ENCODE peak calls at places on chromosome 1, in ten cellular contexts. W, Y, E, F, J, N, C, P, T and I are unnamed samples.
A peak's percentile ranks its signal among the peaks of the same experiment; 100 is the strongest.

GRCh38 chr1:157483635-157484034 is 68.7 kb downstream of the FCRL5 start:
- DNase-seq in N (no peak), E (no peak), C (no peak), P (no peak), T (no peak), W (no peak), Y (no peak), J (no peak), F (no peak), I (no peak)

GRCh38 chr1:219088778-219089557 is 84.7 kb upstream of the LYPLAL1 start:
- DNase-seq in C (no peak), E (no peak), F (peak; percentile 88), W (no peak), P (peak; percentile 97), Y (no peak), N (no peak), J (peak; percentile 75), T (no peak), I (no peak)

GRCh38 chr1:231465051-231465450 is 43.0 kb upstream of the EGLN1 start:
- DNase-seq in W (no peak), F (no peak), T (no peak), Y (no peak), C (no peak), P (no peak), J (no peak), N (no peak), E (no peak), I (no peak)

GRCh38 chr1:21396516-21396915 is 43.4 kb upstream of the NBPF3 start:
- DNase-seq in J (no peak), W (no peak), E (no peak), C (no peak), T (no peak), N (no peak), P (no peak), F (no peak), Y (no peak), I (no peak)

GRCh38 chr1:152880316-152880715 is 2.2 kb downstream of the SMCP start:
- DNase-seq in N (no peak), P (no peak), F (no peak), Y (no peak), C (no peak), J (no peak), T (no peak), E (no peak), W (no peak), I (no peak)

GRCh38 chr1:236994450-236994849 is 9.8 kb downstream of the MT1HL1 start:
- DNase-seq in C (no peak), W (no peak), T (no peak), N (no peak), E (no peak), Y (no peak), F (no peak), J (no peak), P (no peak), I (no peak)

GRCh38 chr1:118900643-118901440 is 87.3 kb downstream of the TBX15 start:
- DNase-seq in F (no peak), Y (no peak), N (no peak), P (no peak), C (no peak), W (no peak), T (no peak), E (no peak), J (no peak), I (no peak)

GRCh38 chr1:86515597-86515996 is 31.3 kb upstream of the CLCA4 start:
- DNase-seq in J (no peak), N (no peak), F (no peak), T (no peak), C (no peak), P (peak; percentile 47), Y (no peak), E (no peak), W (peak; percentile 64), I (no peak)

DNA sequence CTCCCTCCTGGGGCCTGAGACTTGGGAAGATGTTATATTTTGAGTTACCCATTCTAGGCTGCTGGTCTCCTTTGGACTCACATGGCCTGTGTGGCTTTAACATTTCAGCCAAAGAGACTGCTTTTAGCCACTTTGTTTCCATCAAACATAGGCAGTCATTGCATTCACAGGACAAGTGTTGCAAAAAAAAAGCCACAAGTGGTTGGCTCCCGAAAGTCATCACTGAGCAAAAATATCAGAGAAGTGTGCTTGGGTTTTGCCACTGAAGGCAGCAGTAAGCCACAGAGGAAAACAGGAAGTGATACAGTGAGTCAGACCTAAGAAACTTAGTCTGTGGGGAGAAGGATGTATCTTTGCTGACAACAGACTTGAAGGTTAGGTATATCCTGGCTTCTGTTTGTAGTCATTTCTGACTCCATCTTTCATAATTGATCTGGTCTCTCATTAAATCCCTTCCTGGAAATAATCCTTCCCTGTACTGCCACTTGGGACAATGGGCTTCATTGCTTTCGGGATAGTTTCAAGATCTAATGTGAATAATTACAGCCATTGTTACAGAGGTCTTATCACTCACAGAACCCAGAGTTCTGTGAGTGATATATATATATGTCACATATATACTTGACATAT is 80.9 kb downstream of the COLGALT2 start:
- DNase-seq in C (no peak), W (no peak), T (peak; percentile 47), J (peak; percentile 27), E (no peak), Y (peak; percentile 76), N (no peak), P (peak; percentile 29), F (peak; percentile 67), I (no peak)
- TF ChIP-seq CTCF in C (no peak), W (no peak), T (peak; percentile 39), J (peak; percentile 42), E (no peak), Y (peak; percentile 25), N (no peak), P (no peak), F (peak; percentile 46), I (no peak)

GRCh38 chr1:179583869-179584268 is 7.8 kb upstream of the TDRD5 start:
- DNase-seq in F (no peak), Y (no peak), E (no peak), W (no peak), N (no peak), C (no peak), J (no peak), P (no peak), T (no peak), I (no peak)

GRCh38 chr1:179588425-179589024 is 3.1 kb upstream of the TDRD5 start:
- DNase-seq in Y (peak; percentile 11), W (no peak), E (no peak), C (no peak), T (no peak), P (no peak), N (no peak), J (no peak), F (no peak), I (no peak)

GRCh38 chr1:179587336-179587735 is 4.3 kb upstream of the TDRD5 start:
- DNase-seq in N (no peak), T (no peak), W (no peak), Y (no peak), P (no peak), E (no peak), C (no peak), F (no peak), J (no peak), I (no peak)

GRCh38 chr1:179589524-179589923 is 2.1 kb upstream of the TDRD5 start:
- DNase-seq in E (no peak), W (no peak), J (no peak), T (no peak), Y (no peak), F (no peak), C (no peak), P (no peak), N (no peak), I (no peak)

DNA sequence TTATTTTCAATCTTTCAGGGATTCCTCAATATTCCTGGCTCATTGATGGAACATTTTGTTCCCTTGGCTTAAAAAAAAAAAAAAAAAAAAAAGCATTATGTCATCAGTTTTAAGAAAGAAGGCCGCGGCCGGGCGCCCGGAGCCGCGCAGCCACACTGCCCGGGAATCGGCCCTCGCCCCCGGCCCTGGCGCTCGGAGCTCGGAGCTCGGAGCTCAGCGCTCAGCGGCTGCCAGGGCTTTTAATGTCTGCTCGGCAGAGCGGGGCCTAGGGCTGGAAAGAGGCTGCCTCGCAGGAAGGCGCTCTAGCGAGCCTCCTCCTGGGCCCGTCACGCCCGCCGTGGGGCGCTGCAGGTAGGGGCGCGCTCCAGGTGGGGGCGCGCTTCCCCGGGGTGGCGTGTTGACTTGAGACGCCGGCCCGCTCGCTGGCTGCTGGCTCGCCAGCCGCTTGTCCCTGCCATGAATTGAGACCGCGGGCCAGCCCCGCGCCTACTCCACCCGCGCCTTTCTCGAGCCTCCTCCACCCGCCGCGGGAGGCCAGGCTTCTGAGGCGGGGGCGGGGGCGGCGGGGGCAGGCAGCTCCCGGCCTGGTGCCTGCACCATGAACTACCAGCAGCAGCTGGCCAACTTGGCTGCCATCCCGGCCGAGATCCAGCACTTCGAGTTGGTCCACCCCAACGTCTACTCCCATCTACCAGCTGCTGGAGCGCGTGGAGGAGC is 5.4 kb upstream of the TDRD5 start:
- DNase-seq in N (peak; percentile 33), E (peak; percentile 73), J (no peak), W (peak; percentile 85), Y (peak; percentile 18), C (peak; percentile 65), F (no peak), P (peak; percentile 81), T (no peak), I (no peak)
- TF ChIP-seq CTCF in N (peak; percentile 33), E (peak; percentile 67), J (no peak), W (peak; percentile 73), Y (no peak), C (peak; percentile 71), F (peak; percentile 8), P (peak; percentile 79), T (no peak), I (no peak)

GRCh38 chr1:221839321-221839720 is 97.4 kb upstream of the DUSP10 start:
- DNase-seq in T (no peak), E (no peak), Y (peak; percentile 12), J (no peak), C (no peak), N (no peak), W (no peak), F (no peak), P (no peak), I (peak; percentile 28)
- TF ChIP-seq CTCF in T (no peak), E (no peak), Y (peak; percentile 24), J (no peak), C (no peak), N (no peak), W (no peak), F (no peak), P (no peak), I (no peak)

GRCh38 chr1:19511117-19511516 is 25.8 kb upstream of the CAPZB start:
- DNase-seq in J (no peak), N (no peak), E (no peak), C (no peak), W (no peak), P (no peak), Y (no peak), F (no peak), T (no peak), I (no peak)

GRCh38 chr1:19514391-19514831 is 29.1 kb upstream of the CAPZB start:
- DNase-seq in E (no peak), W (no peak), N (no peak), F (no peak), P (no peak), T (no peak), J (no peak), C (no peak), Y (no peak), I (no peak)

GRCh38 chr1:19512545-19512944 is 27.2 kb upstream of the CAPZB start:
- DNase-seq in C (no peak), T (no peak), N (no peak), E (no peak), W (no peak), J (no peak), F (no peak), P (no peak), Y (no peak), I (no peak)

DNA sequence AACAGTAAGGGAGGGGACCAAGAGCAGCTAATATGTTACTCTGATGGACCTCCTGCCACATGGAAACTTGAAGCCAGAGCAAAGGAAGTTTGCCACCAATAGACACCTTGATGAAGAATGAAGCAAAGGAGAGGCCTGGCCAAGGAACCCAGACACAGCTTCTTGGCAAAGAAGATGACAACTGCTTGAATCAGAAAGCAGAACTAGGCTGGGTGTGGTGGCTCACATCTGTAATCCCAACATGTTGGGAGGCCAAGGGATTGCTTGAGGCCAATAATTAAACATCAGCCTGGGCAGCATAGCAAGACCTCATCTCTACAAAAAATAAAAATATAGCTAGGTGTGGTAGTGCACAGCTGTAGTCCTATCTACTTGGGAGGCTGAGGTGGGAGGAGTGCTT is 31.7 kb upstream of the CAPZB start:
- DNase-seq in N (no peak), W (no peak), T (no peak), J (no peak), Y (no peak), F (no peak), E (no peak), C (no peak), P (no peak), I (no peak)
- TF ChIP-seq CTCF in N (no peak), W (no peak), T (no peak), J (no peak), Y (no peak), F (no peak), E (no peak), C (no peak), P (no peak), I (no peak)